ENCODE peak calls at places on chromosomes 13 and 19, in six cellular contexts. F is GM12878, H is H1, S is SK-N-SH, E is K562, B is HepG2. Z is an unnamed sample.

GRCh38 chr13:97212540-97213146 is 9.5 kb upstream of the MBNL2 start:
- DNase-seq in F (no peak), H (no peak), S (no peak), E (peak; percentile 47), B (no peak), Z (no peak)

GRCh38 chr13:41145136-41145908 is 12.7 kb upstream of the KBTBD6 start:
- DNase-seq in F (no peak), H (no peak), S (no peak), E (no peak), B (no peak), Z (no peak)

GRCh38 chr13:93925976-93926375 is 553.5 kb downstream of the DCT start:
- DNase-seq in F (no peak), H (no peak), S (no peak), E (no peak), B (no peak), Z (no peak)

GRCh38 chr13:100534147-100534818 is 54.3 kb downstream of the GGACT start:
- DNase-seq in F (no peak), H (no peak), S (no peak), E (no peak), B (no peak), Z (no peak)

GRCh38 chr13:73722120-73722519 is 412.1 kb downstream of the KLF12 start:
- DNase-seq in F (peak; percentile 39), H (no peak), S (peak; percentile 29), E (no peak), B (peak; percentile 5), Z (no peak)

GRCh38 chr13:19587635-19588300 is 26.4 kb upstream of the TPTE2 start:
- DNase-seq in F (no peak), H (no peak), S (peak; percentile 45), E (peak; percentile 47), B (peak; percentile 70), Z (peak; percentile 77)

GRCh38 chr13:43611631-43612416 is 174.9 kb downstream of the ENOX1 start:
- DNase-seq in F (no peak), H (no peak), S (no peak), E (no peak), B (no peak), Z (no peak)

GRCh38 chr13:36332986-36333385 is 13.2 kb downstream of the SPART start:
- DNase-seq in F (no peak), H (no peak), S (no peak), E (no peak), B (no peak), Z (no peak)

GRCh38 chr13:70424428-70424827 is 316.2 kb upstream of the KLHL1 start:
- DNase-seq in F (no peak), H (peak; percentile 15), S (no peak), E (no peak), B (no peak), Z (no peak)

GRCh38 chr19:38095411-38096308 is 128.4 kb downstream of the DPF1 start:
- DNase-seq in F (peak; percentile 17), H (peak; percentile 44), S (peak; percentile 74), E (peak; percentile 85), B (peak; percentile 46), Z (peak; percentile 22)

GRCh38 chr19:48424694-48425219 is 21.0 kb upstream of the GRWD1 start:
- DNase-seq in F (no peak), H (no peak), S (no peak), E (peak; percentile 75), B (no peak), Z (peak; percentile 50)

GRCh38 chr13:110411316-110412105 is 104.4 kb downstream of the COL4A2 start:
- DNase-seq in F (no peak), H (no peak), S (no peak), E (no peak), B (no peak), Z (no peak)

GRCh38 chr13:110408286-110408685 is 101.2 kb downstream of the COL4A2 start:
- DNase-seq in F (no peak), H (no peak), S (no peak), E (no peak), B (no peak), Z (no peak)

GRCh38 chr13:110410906-110411305 is 103.8 kb downstream of the COL4A2 start:
- DNase-seq in F (no peak), H (no peak), S (no peak), E (no peak), B (no peak), Z (no peak)

GRCh38 chr13:110410000-110410399 is 102.9 kb downstream of the COL4A2 start:
- DNase-seq in F (no peak), H (no peak), S (no peak), E (no peak), B (no peak), Z (no peak)

DNA sequence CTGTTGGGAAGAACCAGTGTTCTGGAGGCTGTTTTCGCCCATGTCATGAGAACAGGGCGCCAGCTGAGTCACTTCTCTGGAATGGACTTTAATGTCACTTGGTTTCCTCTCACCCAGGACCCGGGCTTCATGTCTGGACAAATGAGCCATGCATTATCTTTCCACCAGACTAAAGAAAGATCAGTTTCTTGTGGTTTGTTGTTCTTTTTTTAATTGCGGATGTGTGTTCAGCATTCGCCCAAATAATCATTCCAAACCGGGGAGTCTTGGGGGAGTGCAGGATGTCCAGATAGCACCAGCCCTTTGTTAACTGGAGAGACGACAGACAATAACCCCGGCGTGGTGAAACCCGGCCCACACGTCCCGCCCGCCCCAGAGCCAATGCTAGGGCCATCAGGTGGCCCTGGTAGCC is 102.5 kb downstream of the COL4A2 start:
- DNase-seq in F (no peak), H (no peak), S (no peak), E (no peak), B (no peak), Z (no peak)
- TF ChIP-seq GABPA in F (no peak), H (no peak), S (no peak), E (no peak), B (no peak), Z (no peak)

GRCh38 chr19:41998246-41999020 is 4.4 kb upstream of the ATP1A3 start:
- DNase-seq in F (no peak), H (no peak), S (peak; percentile 89), E (peak; percentile 74), B (peak; percentile 17), Z (no peak)
- TF ChIP-seq GABPA in F (no peak), H (peak; percentile 58), S (no peak), E (no peak), B (no peak), Z (no peak)

GRCh38 chr13:27969866-27970229 is 733 bp upstream of the CDX2 start:
- DNase-seq in F (no peak), H (no peak), S (no peak), E (no peak), B (no peak), Z (no peak)
- TF ChIP-seq GABPA in F (no peak), H (no peak), S (no peak), E (no peak), B (no peak), Z (no peak)

DNA sequence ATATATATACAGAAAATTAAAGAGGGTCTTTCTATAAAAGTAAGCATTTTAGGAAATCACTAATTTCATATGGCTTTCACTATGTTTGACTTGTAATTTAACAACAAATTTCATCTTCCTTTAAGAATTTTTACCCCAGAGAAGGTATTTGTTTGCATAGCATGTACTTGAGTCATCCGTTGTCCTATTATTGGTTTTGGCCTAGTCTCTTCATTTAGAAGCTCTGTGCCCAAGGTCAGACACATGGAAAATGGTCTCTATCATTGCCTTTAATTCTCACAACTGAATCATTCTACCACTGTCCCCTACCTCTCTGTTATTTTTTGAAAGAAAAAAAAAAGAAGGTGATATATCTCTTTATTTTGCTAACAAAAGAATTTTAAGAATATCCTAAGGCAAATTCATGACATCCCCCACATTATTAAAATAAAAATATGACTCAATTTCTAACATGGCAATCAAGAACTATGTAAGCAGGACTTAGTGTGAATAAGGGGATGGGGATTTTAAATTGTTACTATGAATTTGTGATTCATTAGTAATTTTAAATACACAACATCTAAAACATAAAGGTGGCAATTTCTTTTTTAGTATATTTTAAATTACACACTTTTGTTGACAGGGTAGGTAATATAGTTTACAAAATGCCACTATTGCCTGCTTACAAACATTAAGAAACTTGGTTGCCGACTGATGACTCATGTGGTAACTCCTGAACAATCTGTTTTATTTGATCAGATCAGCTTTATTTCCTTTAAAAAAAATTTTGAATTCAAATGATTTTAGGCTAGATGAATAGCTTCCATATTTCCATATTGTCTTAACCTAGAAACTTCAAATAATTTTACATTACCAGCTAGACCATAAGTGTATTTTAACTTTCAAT is 13.9 kb downstream of the SLITRK5 start:
- DNase-seq in F (no peak), H (no peak), S (no peak), E (no peak), B (no peak), Z (no peak)
- TF ChIP-seq GABPA in F (no peak), H (no peak), S (no peak), E (no peak), B (no peak), Z (no peak)

DNA sequence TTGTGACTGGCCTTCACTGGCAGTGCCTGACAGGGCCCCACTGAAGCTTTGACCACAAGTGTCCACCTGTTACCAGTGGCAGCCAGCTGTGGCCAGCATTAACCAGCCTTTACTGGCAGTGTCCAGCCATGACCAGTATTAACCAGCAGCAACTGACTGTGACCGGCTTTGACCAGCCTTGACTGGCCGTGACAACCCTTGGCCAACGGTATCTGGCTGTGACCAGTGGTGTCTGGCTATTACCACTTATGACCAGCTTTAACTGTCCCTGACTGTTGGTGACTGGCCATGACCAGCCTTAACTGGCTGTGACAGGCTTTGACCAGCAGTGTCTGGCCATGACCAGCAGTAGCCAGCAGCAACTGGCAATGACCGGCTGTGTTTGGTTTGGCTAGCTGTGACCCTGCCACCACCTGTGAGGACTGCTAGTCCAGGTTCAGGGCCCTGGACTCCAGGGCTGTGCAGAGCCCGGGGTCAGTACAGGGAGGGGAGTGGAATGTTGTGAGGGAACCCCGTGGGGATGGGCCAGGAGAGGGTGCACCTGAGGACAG is 32.2 kb downstream of the CKM start:
- DNase-seq in F (no peak), H (no peak), S (no peak), E (no peak), B (no peak), Z (no peak)
- TF ChIP-seq GABPA in F (no peak), H (no peak), S (no peak), E (no peak), B (no peak), Z (no peak)

DNA sequence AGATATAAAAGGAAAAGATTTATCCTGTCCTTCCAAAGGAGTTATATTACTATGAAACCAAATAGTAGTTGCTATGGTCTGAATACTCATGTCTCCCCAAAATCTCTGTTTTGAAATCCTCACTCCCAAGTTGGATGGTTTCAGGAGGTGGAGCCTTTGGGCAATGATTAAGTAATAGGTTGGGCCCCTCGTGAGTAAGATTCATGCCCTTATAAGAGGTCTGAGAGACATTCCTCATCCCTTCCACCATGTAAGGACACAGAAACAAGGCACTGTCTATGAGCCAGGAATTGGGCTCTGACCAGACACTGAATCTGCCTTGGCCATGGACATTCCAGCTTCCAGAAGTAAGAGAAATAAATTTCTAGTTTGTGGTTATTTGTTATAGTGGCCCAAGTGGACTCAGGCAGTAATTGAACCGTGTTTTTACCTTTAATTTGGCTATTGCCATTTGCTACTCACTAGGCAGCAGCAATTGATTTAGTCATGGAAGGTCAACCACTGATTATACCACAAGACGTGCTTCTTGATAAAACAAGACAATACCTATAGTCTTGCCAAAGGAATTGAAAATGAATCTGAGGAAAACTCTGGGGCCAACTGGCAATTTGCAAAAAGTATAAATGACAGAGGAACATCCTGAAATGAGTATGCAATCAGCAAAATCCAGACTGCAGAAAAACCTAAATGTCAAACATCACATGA is 717.4 kb upstream of the SPRY2 start:
- DNase-seq in F (no peak), H (no peak), S (no peak), E (no peak), B (no peak), Z (no peak)
- TF ChIP-seq GABPA in F (no peak), H (no peak), S (no peak), E (no peak), B (no peak), Z (no peak)